ENCODE peak calls at places on chromosomes 3 and 15, in ten cellular contexts. B, V, A, L, O, N, Y, T, M and I are unnamed samples.

GRCh38 chr3:89238836-89239235 is 131.4 kb downstream of the EPHA3 start:
- DNase-seq in B (no peak), V (no peak), A (no peak), L (no peak), O (no peak), N (no peak), Y (no peak), T (no peak), M (no peak), I (no peak)

GRCh38 chr15:29057856-29058255 is 172.1 kb downstream of the APBA2 start:
- DNase-seq in B (no peak), V (no peak), A (no peak), L (no peak), O (no peak), N (no peak), Y (no peak), T (no peak), M (no peak), I (no peak)

GRCh38 chr3:4323246-4324027 is 20.3 kb downstream of the SETMAR start:
- DNase-seq in B (no peak), V (no peak), A (no peak), L (no peak), O (peak), N (peak), Y (no peak), T (no peak), M (peak), I (peak)

GRCh38 chr3:73228425-73228824 is 167.0 kb downstream of the EBLN2 start:
- DNase-seq in B (peak), V (no peak), A (no peak), L (no peak), O (no peak), N (peak), Y (no peak), T (no peak), M (peak), I (peak)

GRCh38 chr3:51708216-51708845 is 1.5 kb downstream of the GRM2 start:
- DNase-seq in B (no peak), V (no peak), A (no peak), L (no peak), O (no peak), N (no peak), Y (no peak), T (peak), M (no peak), I (no peak)

GRCh38 chr15:34654625-34655024 is 71.2 kb upstream of the GOLGA8B start:
- DNase-seq in B (no peak), V (no peak), A (no peak), L (no peak), O (no peak), N (no peak), Y (no peak), T (no peak), M (no peak), I (no peak)

GRCh38 chr3:99686955-99687612 is 48.7 kb downstream of the COL8A1 start:
- DNase-seq in B (no peak), V (peak), A (peak), L (no peak), O (peak), N (peak), Y (no peak), T (peak), M (peak), I (peak)

GRCh38 chr3:115790759-115791158 is 167.4 kb downstream of the GAP43 start:
- DNase-seq in B (peak), V (no peak), A (peak), L (peak), O (peak), N (peak), Y (peak), T (no peak), M (peak), I (peak)

GRCh38 chr3:185460719-185461350 is 38.0 kb downstream of the TMEM41A start:
- DNase-seq in B (no peak), V (no peak), A (peak), L (no peak), O (peak), N (peak), Y (no peak), T (no peak), M (peak), I (peak)

DNA sequence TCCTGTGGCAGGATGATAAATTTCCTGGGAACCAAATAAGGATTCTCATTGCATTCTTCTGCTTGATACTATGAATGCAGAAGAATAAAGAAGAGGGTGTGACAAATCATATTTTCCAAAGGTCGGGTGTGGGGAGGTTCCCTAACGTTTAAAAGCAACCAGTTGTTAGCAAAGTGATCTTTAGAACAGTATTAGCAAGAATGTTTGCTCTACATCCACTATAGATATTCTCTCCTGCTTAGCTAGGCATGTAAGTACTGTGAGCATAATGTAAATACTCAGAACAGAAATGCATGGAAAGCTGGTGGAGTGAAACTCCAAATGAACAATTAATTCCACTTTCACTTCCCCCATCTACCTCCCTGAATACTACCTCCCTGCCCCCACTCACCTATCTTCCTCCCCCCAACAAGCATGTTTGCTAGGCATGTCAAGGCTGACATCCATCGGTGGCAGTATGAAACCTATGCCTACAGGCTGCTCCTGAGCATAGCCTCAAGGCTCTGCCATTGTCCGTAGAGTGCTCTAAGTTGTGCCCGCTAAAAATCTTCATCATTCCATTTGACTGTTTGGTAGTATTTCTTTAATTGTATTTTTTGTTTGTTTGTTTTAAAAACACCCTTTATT is 329.7 kb downstream of the TIGIT start:
- DNase-seq in B (no peak), V (no peak), A (no peak), L (no peak), O (no peak), N (no peak), Y (no peak), T (no peak), M (no peak), I (peak)
- TF ChIP-seq CTCF in B (no peak), V (no peak), A (no peak), L (no peak), O (no peak), N (no peak), Y (no peak), T (no peak), M (no peak), I (no peak)

GRCh38 chr3:13879946-13880810 is at the start of gene WNT7A:
- DNase-seq in B (no peak), V (no peak), A (no peak), L (no peak), O (no peak), N (no peak), Y (no peak), T (no peak), M (no peak), I (no peak)

GRCh38 chr3:13880811-13881156 is 913 bp upstream of the WNT7A start:
- DNase-seq in B (no peak), V (no peak), A (no peak), L (no peak), O (no peak), N (no peak), Y (no peak), T (no peak), M (no peak), I (no peak)

GRCh38 chr3:13878711-13879101 is 1.2 kb downstream of the WNT7A start:
- DNase-seq in B (no peak), V (no peak), A (no peak), L (no peak), O (no peak), N (no peak), Y (no peak), T (no peak), M (no peak), I (no peak)

GRCh38 chr3:13877911-13878710 is 1.8 kb downstream of the WNT7A start:
- DNase-seq in B (no peak), V (no peak), A (no peak), L (no peak), O (no peak), N (no peak), Y (no peak), T (no peak), M (no peak), I (no peak)

DNA sequence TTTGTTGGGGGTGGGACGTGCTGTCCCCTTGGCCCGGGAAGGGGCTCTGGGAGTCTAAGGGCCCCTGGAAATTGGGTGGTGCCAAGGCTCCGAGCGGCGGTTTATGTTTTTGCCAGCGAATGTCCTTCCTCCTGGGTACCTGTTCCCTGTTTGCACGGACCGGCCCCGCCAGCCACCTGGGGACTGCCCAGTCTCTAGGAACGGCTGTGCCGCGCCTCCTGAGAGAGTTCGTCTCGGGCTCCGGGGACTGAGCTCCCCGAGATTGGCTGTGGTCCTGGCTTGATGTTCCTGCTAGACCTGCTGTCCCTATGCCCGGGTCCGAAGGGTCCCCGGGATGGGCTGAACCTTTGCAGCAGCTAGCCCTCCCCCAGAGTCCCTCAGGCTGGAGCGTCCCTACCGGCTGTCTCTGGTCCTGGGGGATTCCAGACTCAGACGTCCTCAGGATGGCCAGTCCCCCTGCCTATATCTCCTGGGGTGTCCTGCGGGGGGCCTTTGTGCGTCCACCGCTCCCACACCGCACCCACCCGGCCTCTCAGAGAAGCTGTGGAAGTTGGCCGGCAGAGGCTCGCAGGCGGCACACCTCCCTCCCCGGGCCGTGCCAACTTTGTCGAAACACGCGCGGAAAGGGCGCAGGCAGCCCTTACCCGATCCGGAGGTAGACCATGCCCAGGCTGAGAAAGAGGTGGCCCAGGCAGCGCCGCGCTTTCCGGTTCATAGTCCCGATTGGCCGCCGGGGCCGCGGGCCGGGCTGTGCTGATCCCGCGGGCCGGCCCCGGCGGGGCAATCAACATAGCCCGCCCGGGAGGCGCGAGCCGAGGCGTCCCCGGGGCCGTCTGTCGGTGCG is 547 bp downstream of the WNT7A start:
- DNase-seq in B (no peak), V (no peak), A (no peak), L (no peak), O (no peak), N (no peak), Y (no peak), T (no peak), M (no peak), I (no peak)
- H3K4me3 ChIP-seq in B (no peak), V (peak), A (no peak), L (no peak), O (no peak), N (no peak), Y (no peak), T (no peak), M (no peak), I (no peak)

GRCh38 chr3:127002195-127003174 is 19.6 kb downstream of the PLXNA1 start:
- DNase-seq in B (peak), V (peak), A (peak), L (peak), O (peak), N (peak), Y (peak), T (peak), M (peak), I (peak)
- TF ChIP-seq CTCF in B (peak), V (peak), A (peak), L (peak), O (peak), N (peak), Y (peak), T (no peak), M (peak), I (peak)

GRCh38 chr15:63044645-63045437 is 2.3 kb downstream of the TPM1 start:
- DNase-seq in B (no peak), V (no peak), A (peak), L (no peak), O (no peak), N (no peak), Y (no peak), T (no peak), M (no peak), I (peak)
- H3K4me3 ChIP-seq in B (peak), V (peak), A (peak), L (peak), O (peak), N (no peak), Y (peak), T (peak), M (peak), I (peak)

DNA sequence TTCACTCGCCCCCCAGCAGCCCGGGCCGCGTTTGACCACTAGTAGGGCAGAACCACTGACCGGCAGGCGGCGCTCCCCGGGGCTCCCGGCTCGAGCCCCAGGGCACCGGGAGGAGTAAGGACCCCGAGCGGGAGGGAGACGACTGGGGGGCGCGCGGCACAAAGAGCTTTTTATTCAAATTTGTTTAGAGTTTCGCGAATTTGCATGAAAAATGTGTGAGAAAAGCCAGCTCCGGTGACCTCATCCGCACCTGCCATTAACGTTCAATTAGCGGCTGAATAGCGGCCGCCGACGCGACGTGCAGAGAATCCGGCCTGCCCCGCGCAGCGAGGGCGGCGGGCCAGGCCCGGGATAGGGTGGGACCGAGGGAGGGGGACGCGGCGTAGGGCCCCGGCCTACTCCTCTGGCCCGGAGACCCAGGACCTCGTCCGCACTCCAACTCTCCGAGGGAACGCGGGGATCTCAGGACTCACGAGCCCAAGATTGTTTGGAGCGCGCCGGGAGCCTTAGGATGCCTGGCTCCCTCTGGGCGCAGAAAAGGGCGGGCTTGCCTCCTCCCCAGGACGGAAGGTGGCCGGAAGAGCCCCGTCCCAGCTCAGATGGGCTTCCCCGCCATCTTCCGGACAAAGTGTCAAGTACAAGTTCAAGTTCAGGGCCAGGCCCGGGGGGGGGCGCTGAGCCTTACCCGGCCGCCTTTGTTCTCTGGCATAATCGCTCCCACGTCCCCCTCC is 64.9 kb upstream of the POLG start:
- DNase-seq in B (no peak), V (no peak), A (no peak), L (no peak), O (no peak), N (peak), Y (no peak), T (no peak), M (no peak), I (no peak)
- TF ChIP-seq CTCF in B (peak), V (no peak), A (peak), L (peak), O (peak), N (peak), Y (peak), T (no peak), M (peak), I (peak)

DNA sequence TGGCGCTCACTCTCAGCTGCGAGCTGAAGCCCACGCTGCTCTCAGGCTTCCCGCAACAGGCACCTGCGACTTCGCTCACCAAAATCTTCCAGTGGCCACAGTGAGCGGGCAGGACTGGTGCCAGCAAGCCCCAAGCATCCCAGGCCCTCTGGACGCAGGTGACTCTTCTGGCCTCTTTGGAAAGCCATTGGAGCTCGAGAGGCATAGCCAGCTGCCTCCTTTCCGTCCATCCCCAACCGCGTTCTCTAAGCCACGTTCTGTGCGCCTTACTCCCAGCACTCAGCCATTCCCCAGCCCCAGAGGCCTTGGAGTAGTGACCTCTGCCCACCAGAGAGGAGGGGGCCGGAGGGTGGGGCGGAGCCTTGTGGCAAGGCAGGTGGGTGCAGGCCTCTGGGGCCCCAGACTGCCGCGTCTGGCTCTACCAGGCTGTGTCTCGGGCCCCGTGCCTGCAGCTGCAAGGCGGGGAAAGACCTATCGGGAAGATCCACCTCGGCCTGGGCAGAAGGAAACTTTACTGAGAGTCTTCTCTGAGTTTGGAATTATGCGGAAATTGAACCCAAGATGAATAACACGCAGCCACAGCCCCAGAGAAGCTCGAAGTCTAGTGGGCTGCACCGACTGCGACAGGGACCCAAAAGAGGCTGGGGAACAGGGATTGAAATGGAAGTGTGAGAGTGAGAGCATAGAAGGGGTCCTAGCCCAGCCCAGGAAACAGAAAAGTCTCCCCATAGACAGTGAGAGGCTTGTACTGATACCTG is 3.6 kb upstream of the SOX14 start:
- DNase-seq in B (no peak), V (no peak), A (no peak), L (no peak), O (no peak), N (no peak), Y (no peak), T (no peak), M (no peak), I (no peak)
- H3K4me3 ChIP-seq in B (no peak), V (no peak), A (no peak), L (no peak), O (no peak), N (no peak), Y (no peak), T (no peak), M (no peak), I (no peak)